ENCODE peak calls at places on chromosomes 1 and 21, in nine cellular contexts. J is sigmoid colon, B is transverse colon, I is ovary, L is A549, U is tibial nerve, X is SK-N-SH, Z is stomach, O is H1. D is an unnamed sample.

GRCh38 chr1:47558601-47559593 is 121.1 kb downstream of the FOXD2 start:
- DNase-seq in J (no peak), B (peak; percentile 78), I (no peak), L (peak; percentile 21), U (no peak), X (no peak), Z (peak; percentile 87), O (no peak), D (no peak)

GRCh38 chr1:54012862-54013261 is 5.1 kb downstream of the LDLRAD1 start:
- DNase-seq in J (no peak), B (no peak), I (no peak), L (no peak), U (no peak), X (peak; percentile 11), Z (no peak), O (no peak), D (peak; percentile 53)

GRCh38 chr1:50023292-50024159 is at the start of gene AGBL4:
- DNase-seq in J (peak; percentile 64), B (peak; percentile 39), I (peak; percentile 32), L (peak; percentile 12), U (no peak), X (peak; percentile 93), Z (peak; percentile 55), O (no peak), D (no peak)

GRCh38 chr1:16612332-16613172 is 812 bp downstream of the NBPF1 start:
- DNase-seq in J (peak; percentile 96), B (peak; percentile 75), I (peak; percentile 75), L (peak; percentile 49), U (peak; percentile 51), X (peak; percentile 70), Z (peak; percentile 67), O (no peak), D (peak; percentile 95)

GRCh38 chr1:201495447-201496295 is 11.3 kb downstream of the CSRP1 start:
- DNase-seq in J (peak; percentile 95), B (peak; percentile 65), I (peak; percentile 86), L (no peak), U (peak; percentile 65), X (peak; percentile 42), Z (peak; percentile 33), O (no peak), D (peak; percentile 74)

GRCh38 chr1:115764541-115764940 is 4.0 kb downstream of the CASQ2 start:
- DNase-seq in J (no peak), B (peak; percentile 11), I (no peak), L (peak; percentile 7), U (no peak), X (peak; percentile 45), Z (peak; percentile 58), O (no peak), D (no peak)

GRCh38 chr1:6585081-6585722 is 5.4 kb downstream of the ZBTB48 start:
- DNase-seq in J (no peak), B (no peak), I (no peak), L (no peak), U (no peak), X (peak; percentile 5), Z (no peak), O (no peak), D (no peak)

GRCh38 chr21:32348604-32349332 is 44.0 kb downstream of the URB1 start:
- DNase-seq in J (no peak), B (no peak), I (no peak), L (no peak), U (no peak), X (no peak), Z (no peak), O (no peak), D (no peak)

GRCh38 chr1:99645199-99645598 is 714 bp upstream of the PALMD start:
- DNase-seq in J (no peak), B (no peak), I (peak; percentile 26), L (peak; percentile 10), U (peak; percentile 28), X (no peak), Z (no peak), O (no peak), D (peak; percentile 78)

GRCh38 chr1:228181105-228181504 is 15.5 kb downstream of the IBA57 start:
- DNase-seq in J (peak; percentile 24), B (no peak), I (no peak), L (no peak), U (no peak), X (no peak), Z (no peak), O (no peak), D (peak; percentile 56)

GRCh38 chr1:32801096-32801713 is 16.0 kb downstream of the YARS1 start:
- DNase-seq in J (no peak), B (no peak), I (no peak), L (no peak), U (no peak), X (no peak), Z (no peak), O (no peak), D (no peak)

GRCh38 chr21:42401820-42402251 is 1.9 kb upstream of the UBASH3A start:
- DNase-seq in J (no peak), B (no peak), I (no peak), L (no peak), U (no peak), X (no peak), Z (no peak), O (no peak), D (no peak)

GRCh38 chr1:229284887-229285286 is 14.0 kb downstream of the RAB4A start:
- DNase-seq in J (no peak), B (no peak), I (no peak), L (no peak), U (no peak), X (no peak), Z (no peak), O (no peak), D (no peak)

GRCh38 chr1:229288516-229288915 is 17.6 kb downstream of the RAB4A start:
- DNase-seq in J (no peak), B (no peak), I (no peak), L (no peak), U (no peak), X (no peak), Z (no peak), O (no peak), D (no peak)

GRCh38 chr1:229285424-229285823 is 14.5 kb downstream of the RAB4A start:
- DNase-seq in J (no peak), B (no peak), I (no peak), L (no peak), U (no peak), X (no peak), Z (no peak), O (no peak), D (no peak)

GRCh38 chr1:229287257-229287656 is 16.3 kb downstream of the RAB4A start:
- DNase-seq in J (no peak), B (no peak), I (no peak), L (no peak), U (no peak), X (no peak), Z (no peak), O (no peak), D (no peak)

GRCh38 chr1:229286099-229286766 is 15.3 kb downstream of the RAB4A start:
- DNase-seq in J (no peak), B (no peak), I (no peak), L (no peak), U (no peak), X (no peak), Z (no peak), O (no peak), D (no peak)
- TF ChIP-seq EP300 in J (no peak), B (no peak), I (no peak), L (no peak), U (no peak), X (no peak), Z (no peak), O (no peak), D (no peak)

DNA sequence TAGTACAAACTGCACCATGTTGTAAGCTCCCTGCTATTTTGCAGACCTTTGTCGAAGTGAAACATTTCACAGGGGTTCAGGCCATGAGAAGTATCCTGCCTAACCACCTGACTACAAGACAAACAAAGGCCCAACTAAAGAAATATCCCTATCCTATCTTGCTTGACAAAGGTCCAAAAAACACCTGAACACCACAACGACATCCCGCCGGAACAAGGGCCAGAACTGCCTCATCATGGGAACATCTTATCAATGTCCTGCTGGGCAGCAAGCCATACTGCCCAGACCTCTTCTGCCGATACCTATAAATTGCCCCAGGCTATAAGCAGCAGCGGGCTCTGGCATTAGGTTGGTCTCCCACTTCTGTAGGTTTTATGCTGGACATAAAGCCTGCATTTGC is 12.3 kb downstream of the MYSM1 start:
- DNase-seq in J (no peak), B (no peak), I (no peak), L (no peak), U (no peak), X (no peak), Z (no peak), O (no peak), D (no peak)
- H3K4me1 ChIP-seq in J (no peaks in the 10 kb centered on the region), B (no peaks in the 10 kb centered on the region), I (no peaks in the 10 kb centered on the region), L (no peaks in the 10 kb centered on the region), U (no peaks in the 10 kb centered on the region), X (no peaks in the 10 kb centered on the region), Z (no peaks in the 10 kb centered on the region), O (no peaks in the 10 kb centered on the region), D (no peaks in the 10 kb centered on the region)

GRCh38 chr21:44800103-44800502 is 1.5 kb downstream of the UBE2G2 start:
- DNase-seq in J (no peak), B (no peak), I (no peak), L (no peak), U (no peak), X (peak; percentile 64), Z (peak; percentile 38), O (no peak), D (no peak)

GRCh38 chr21:44803651-44804050 is 2.0 kb upstream of the UBE2G2 start:
- DNase-seq in J (no peak), B (no peak), I (no peak), L (no peak), U (no peak), X (no peak), Z (no peak), O (no peak), D (no peak)

GRCh38 chr21:44801468-44802395 is at the start of gene UBE2G2:
- DNase-seq in J (peak; percentile 87), B (peak; percentile 84), I (peak; percentile 89), L (peak; percentile 72), U (no peak), X (peak; percentile 98), Z (peak; percentile 85), O (no peak), D (peak; percentile 86)

GRCh38 chr21:44802396-44803153 is 955 bp upstream of the UBE2G2 start:
- DNase-seq in J (no peak), B (no peak), I (no peak), L (peak; percentile 12), U (no peak), X (peak; percentile 55), Z (no peak), O (no peak), D (no peak)

GRCh38 chr21:44800971-44801467 is 601 bp downstream of the UBE2G2 start:
- DNase-seq in J (no peak), B (no peak), I (no peak), L (peak; percentile 62), U (no peak), X (peak; percentile 64), Z (no peak), O (no peak), D (no peak)
- TF ChIP-seq EP300 in J (no peak), B (no peak), I (no peak), L (no peak), U (no peak), X (no peak), Z (no peak), O (no peak), D (no peak)

DNA sequence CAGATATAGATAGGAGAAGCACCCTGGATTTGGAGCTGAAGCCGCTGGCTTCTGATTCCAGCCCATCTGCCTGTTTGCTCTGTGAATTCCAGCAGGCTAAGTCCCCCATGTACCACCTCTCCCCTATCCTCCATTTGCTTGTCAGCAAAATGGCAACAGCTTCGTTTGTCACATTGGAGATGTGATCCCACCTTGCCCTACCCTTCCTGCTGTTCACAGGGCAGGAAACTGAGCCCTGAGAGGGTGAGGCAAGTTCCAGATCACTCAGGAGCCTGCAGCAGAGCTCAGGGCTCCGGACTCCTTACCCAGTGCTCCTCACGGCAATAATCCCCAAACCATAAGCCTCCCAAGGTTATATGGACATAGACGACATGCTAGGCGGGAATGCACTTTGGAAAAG is 14.9 kb downstream of the SLC2A1 start:
- DNase-seq in J (no peak), B (no peak), I (no peak), L (no peak), U (no peak), X (no peak), Z (no peak), O (no peak), D (no peak)
- H3K4me1 ChIP-seq in J (peaks cover 52% of the 10 kb centered on the region), B (peaks cover 43% of the 10 kb centered on the region), I (no peaks in the 10 kb centered on the region), L (peaks cover 99% of the 10 kb centered on the region), U (peaks cover 58% of the 10 kb centered on the region), X (peaks cover 54% of the 10 kb centered on the region), Z (peaks cover 91% of the 10 kb centered on the region), O (peaks cover 13% of the 10 kb centered on the region), D (peaks cover 98% of the 10 kb centered on the region)

D was measured in suprapubic skin.